ENCODE peak calls at places on chromosomes 7 and 10, in five cellular contexts. O is CD8-positive, alpha-beta T cell; R is breast epithelium; A is RWPE1; B is tibial artery. T is an unnamed sample.

GRCh38 chr10:18368681-18369080 is 228.5 kb downstream of the CACNB2 start:
- DNase-seq in O (no peak), R (no peak), A (peak; percentile 14), B (no peak), T (no peak)

GRCh38 chr10:92750788-92751533 is 61.2 kb downstream of the HHEX start:
- DNase-seq in O (no peak), R (no peak), A (no peak), B (no peak), T (no peak)

GRCh38 chr7:134866581-134866980 is 87.1 kb downstream of the CALD1 start:
- DNase-seq in O (no peak), R (no peak), A (no peak), B (no peak), T (no peak)

GRCh38 chr7:27697861-27698430 is 35.3 kb upstream of the HIBADH start:
- DNase-seq in O (no peak), R (no peak), A (no peak), B (peak; percentile 45), T (no peak)

GRCh38 chr10:131742371-131743000 is 158.3 kb upstream of the PPP2R2D start:
- DNase-seq in O (no peak), R (no peak), A (no peak), B (peak; percentile 0), T (no peak)

GRCh38 chr10:77501846-77502251 is 135.8 kb downstream of the KCNMA1 start:
- DNase-seq in O (no peak), R (no peak), A (no peak), B (no peak), T (no peak)

GRCh38 chr10:93687737-93688136 is 14.7 kb downstream of the FRA10AC1 start:
- DNase-seq in O (no peak), R (no peak), A (no peak), B (no peak), T (no peak)

GRCh38 chr7:50317221-50317678 is 12.7 kb downstream of the IKZF1 start:
- DNase-seq in O (no peak), R (no peak), A (no peak), B (no peak), T (no peak)

GRCh38 chr7:8258734-8259133 is 3.2 kb downstream of the ICA1 start:
- DNase-seq in O (no peak), R (no peak), A (no peak), B (no peak), T (no peak)

DNA sequence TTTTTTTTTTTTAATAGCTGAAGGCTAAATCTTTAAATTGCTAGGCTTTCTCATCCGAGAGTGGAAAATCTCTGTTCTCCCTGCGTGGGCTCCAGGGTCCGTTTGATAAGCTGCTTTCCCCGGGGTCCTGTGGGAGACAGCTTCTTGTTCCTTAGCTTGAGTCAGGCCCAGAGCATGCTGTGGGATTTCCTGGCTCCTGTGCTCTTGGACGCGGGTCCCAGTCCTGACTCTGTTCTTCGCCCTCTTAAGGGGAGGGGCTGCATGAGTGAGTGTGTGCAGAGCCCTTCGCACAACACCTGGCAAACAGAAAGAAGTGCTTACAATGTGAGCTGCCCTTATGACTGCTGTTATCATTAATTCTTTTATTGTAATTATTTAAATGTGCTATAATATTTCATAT is 133.5 kb downstream of the TACC2 start:
- DNase-seq in O (no peak), R (no peak), A (no peak), B (no peak), T (no peak)
- H3K27ac ChIP-seq in O (no peak overlapping the region), R (no peak overlapping the region), A (peak overlapping the region; percentile 18), B (no peak overlapping the region), T (no peak overlapping the region)

GRCh38 chr7:47477191-47478016 is 104.5 kb downstream of the TNS3 start:
- DNase-seq in O (no peak), R (no peak), A (no peak), B (no peak), T (no peak)
- TF ChIP-seq CTCF in O (no peak), R (no peak), A (no peak), B (no peak), T (no peak)

DNA sequence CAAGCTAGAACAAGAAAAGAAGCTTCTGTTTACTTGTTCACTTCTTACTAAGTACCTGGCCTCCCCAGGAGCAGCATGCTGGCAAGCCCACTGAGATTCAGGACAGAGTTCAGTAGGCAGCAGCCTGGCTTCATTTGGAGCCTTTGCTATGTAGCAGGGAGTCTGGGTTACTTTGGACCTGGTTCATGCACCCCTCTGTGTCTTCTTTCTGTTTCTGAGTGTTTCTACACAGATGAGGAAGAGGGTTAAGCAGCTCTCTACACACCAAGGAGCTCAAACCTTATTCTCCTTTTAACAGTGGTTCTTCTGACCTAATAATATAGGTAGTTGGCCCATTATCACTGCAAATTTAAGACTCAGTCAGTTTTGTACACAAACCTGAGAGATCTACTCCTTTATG is 152.9 kb downstream of the ARID5B start:
- DNase-seq in O (no peak), R (no peak), A (no peak), B (no peak), T (no peak)
- H3K27ac ChIP-seq in O (no peak overlapping the region), R (peak overlapping the region; percentile 95), A (no peak overlapping the region), B (peak overlapping the region; percentile 96), T (no peak overlapping the region)

GRCh38 chr7:47484457-47484856 is 97.5 kb downstream of the TNS3 start:
- DNase-seq in O (no peak), R (no peak), A (no peak), B (no peak), T (no peak)

GRCh38 chr7:47485640-47486435 is 96.1 kb downstream of the TNS3 start:
- DNase-seq in O (no peak), R (peak; percentile 69), A (no peak), B (no peak), T (no peak)

GRCh38 chr7:47482013-47482761 is 99.7 kb downstream of the TNS3 start:
- DNase-seq in O (no peak), R (no peak), A (peak; percentile 56), B (peak; percentile 64), T (peak; percentile 96)

GRCh38 chr7:47484923-47485639 is 96.8 kb downstream of the TNS3 start:
- DNase-seq in O (no peak), R (no peak), A (no peak), B (no peak), T (no peak)

GRCh38 chr7:47483604-47484273 is 98.2 kb downstream of the TNS3 start:
- DNase-seq in O (no peak), R (no peak), A (no peak), B (no peak), T (no peak)
- TF ChIP-seq CTCF in O (no peak), R (no peak), A (no peak), B (peak; percentile 11), T (peak; percentile 54)

GRCh38 chr7:6168469-6168868 is 104.0 kb downstream of the CYTH3 start:
- DNase-seq in O (no peak), R (no peak), A (no peak), B (no peak), T (no peak)

GRCh38 chr7:6165521-6166325 is 106.7 kb downstream of the CYTH3 start:
- DNase-seq in O (no peak), R (no peak), A (no peak), B (no peak), T (peak; percentile 51)

GRCh38 chr7:6166443-6166871 is 106.0 kb downstream of the CYTH3 start:
- DNase-seq in O (no peak), R (no peak), A (no peak), B (no peak), T (no peak)

GRCh38 chr7:6167587-6168154 is 104.8 kb downstream of the CYTH3 start:
- DNase-seq in O (no peak), R (no peak), A (no peak), B (no peak), T (no peak)

DNA sequence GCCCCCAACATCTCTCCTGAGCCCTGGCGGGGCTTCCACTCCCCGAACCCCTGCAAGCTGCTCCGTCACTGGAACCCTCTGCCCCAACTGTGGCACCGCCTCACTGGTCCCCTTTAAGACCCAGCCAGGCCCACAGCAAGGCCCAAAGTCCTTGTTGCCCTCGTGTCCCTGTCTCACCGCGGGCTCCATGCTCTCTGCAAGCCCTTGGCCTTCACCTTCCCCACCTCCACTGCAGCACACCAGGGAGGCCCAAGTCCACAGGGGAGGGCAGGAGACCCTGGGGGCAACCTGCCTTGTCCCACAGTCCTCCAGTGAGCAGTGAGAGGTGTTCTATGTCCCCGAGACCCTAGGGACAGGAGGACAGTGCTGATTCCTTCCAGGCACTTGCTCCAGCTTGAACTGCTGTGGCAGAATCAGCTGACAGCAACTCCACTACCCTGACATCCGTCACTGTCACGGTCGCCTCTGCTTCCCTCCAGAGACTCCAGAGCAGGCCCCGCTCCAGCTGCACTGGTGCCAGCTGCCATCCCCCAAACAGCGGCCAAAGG is 105.3 kb downstream of the CYTH3 start:
- DNase-seq in O (no peak), R (no peak), A (no peak), B (no peak), T (no peak)
- H3K27ac ChIP-seq in O (no peak overlapping the region), R (no peak overlapping the region), A (peak overlapping the region; percentile 1), B (no peak overlapping the region), T (no peak overlapping the region)

DNA sequence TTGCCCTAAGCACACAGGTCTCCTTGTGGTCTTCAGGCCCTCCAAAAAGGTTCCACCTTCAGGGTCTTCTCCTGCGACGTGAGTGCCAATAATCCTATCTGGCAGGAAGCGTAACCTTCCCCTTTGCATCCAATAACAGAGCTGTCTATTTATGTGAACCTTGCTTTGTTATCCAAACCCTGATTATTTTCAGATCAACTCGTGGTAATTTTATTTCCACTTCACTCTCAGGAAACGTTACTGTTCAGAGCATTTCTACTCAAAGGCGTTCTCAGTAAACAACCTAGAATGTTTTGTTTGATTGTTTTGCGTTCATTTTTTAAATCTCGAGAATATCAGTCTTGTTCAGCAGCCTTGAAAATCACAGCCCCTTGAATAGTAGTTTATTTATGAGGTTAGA is 232.3 kb upstream of the KLF6 start:
- DNase-seq in O (no peak), R (no peak), A (no peak), B (no peak), T (no peak)
- TF ChIP-seq CTCF in O (no peak), R (no peak), A (no peak), B (no peak), T (no peak)

T was measured in brain microvascular endothelial cell.